ENCODE peak calls at places on chromosomes 5 and 9, in four cellular contexts. One of them, this sample, is unnamed.
A peak's percentile ranks its signal among the peaks of the same experiment; 100 is the strongest.

GRCh38 chr5:4361626-4362281 is 766.1 kb downstream of the IRX1 start:
- DNase-seq in bronchial epithelial cell: no peak
- DNase-seq in upper lobe of right lung: no peak
- DNase-seq in osteocyte: no peak
- DNase-seq in this sample: no peak

GRCh38 chr9:73806876-73807275 is 655.2 kb downstream of the ANXA1 start:
- DNase-seq in bronchial epithelial cell: no peak
- DNase-seq in upper lobe of right lung: no peak
- DNase-seq in osteocyte: no peak
- DNase-seq in this sample: no peak

GRCh38 chr5:97070234-97070633 is 72.2 kb downstream of the LIX1 start:
- DNase-seq in bronchial epithelial cell: no peak
- DNase-seq in upper lobe of right lung: no peak
- DNase-seq in osteocyte: no peak
- DNase-seq in this sample: no peak

GRCh38 chr5:63794296-63794695 is 167.9 kb downstream of the HTR1A start:
- DNase-seq in bronchial epithelial cell: peak; percentile 51
- DNase-seq in upper lobe of right lung: no peak
- DNase-seq in osteocyte: no peak
- DNase-seq in this sample: no peak

GRCh38 chr9:16954032-16954431 is 83.6 kb upstream of the BNC2 start:
- DNase-seq in bronchial epithelial cell: no peak
- DNase-seq in upper lobe of right lung: no peak
- DNase-seq in osteocyte: no peak
- DNase-seq in this sample: no peak

GRCh38 chr9:95572370-95573151 is 55.8 kb upstream of the PTCH1 start:
- DNase-seq in bronchial epithelial cell: no peak
- DNase-seq in upper lobe of right lung: no peak
- DNase-seq in osteocyte: no peak
- DNase-seq in this sample: no peak

GRCh38 chr5:337565-338130 is 16.1 kb downstream of the AHRR start:
- DNase-seq in bronchial epithelial cell: peak; percentile 54
- DNase-seq in upper lobe of right lung: no peak
- DNase-seq in osteocyte: peak; percentile 64
- DNase-seq in this sample: no peak

GRCh38 chr9:15253197-15253596 is 53.8 kb downstream of the TTC39B start:
- DNase-seq in bronchial epithelial cell: no peak
- DNase-seq in upper lobe of right lung: no peak
- DNase-seq in osteocyte: no peak
- DNase-seq in this sample: no peak

GRCh38 chr9:134049772-134050588 is 17.8 kb downstream of the BRD3 start:
- DNase-seq in bronchial epithelial cell: no peak
- DNase-seq in upper lobe of right lung: no peak
- DNase-seq in osteocyte: no peak
- DNase-seq in this sample: no peak

GRCh38 chr9:87445646-87446045 is 52.0 kb upstream of the DAPK1 start:
- DNase-seq in bronchial epithelial cell: peak; percentile 8
- DNase-seq in upper lobe of right lung: no peak
- DNase-seq in osteocyte: no peak
- DNase-seq in this sample: no peak

DNA sequence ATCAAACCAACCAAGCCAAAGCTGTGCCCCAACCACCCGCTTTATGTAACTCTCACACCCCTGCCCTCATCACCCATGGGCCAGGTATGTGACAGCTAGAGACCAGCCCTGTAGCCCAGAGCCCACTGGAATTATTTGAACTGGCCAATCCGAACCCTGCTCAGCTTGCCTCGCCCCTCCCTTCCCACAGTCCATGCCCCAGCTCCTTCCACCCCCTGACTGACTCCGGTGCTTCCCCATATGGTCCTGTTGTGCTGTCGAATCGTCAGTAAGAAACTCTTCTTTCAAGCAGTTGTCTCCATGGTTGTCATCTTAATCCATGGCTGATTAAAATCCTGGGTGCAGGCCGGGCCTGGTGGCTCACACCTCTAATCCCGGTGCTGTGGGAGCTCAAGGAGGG is 118.5 kb downstream of the COL23A1 start:
- DNase-seq in bronchial epithelial cell: no peak
- DNase-seq in upper lobe of right lung: no peak
- DNase-seq in osteocyte: no peak
- DNase-seq in this sample: no peak
- TF ChIP-seq CTCF in bronchial epithelial cell: no peak
- TF ChIP-seq CTCF in upper lobe of right lung: no peak
- TF ChIP-seq CTCF in osteocyte: no peak
- TF ChIP-seq CTCF in this sample: no peak

GRCh38 chr9:89705651-89706050 is 100.8 kb downstream of the GADD45G start:
- DNase-seq in bronchial epithelial cell: no peak
- DNase-seq in upper lobe of right lung: no peak
- DNase-seq in osteocyte: no peak
- DNase-seq in this sample: no peak
- TF ChIP-seq CTCF in bronchial epithelial cell: no peak
- TF ChIP-seq CTCF in upper lobe of right lung: no peak
- TF ChIP-seq CTCF in osteocyte: no peak
- TF ChIP-seq CTCF in this sample: no peak

GRCh38 chr5:117318528-117318927 is 743.9 kb upstream of the SEMA6A start:
- DNase-seq in bronchial epithelial cell: peak; percentile 7
- DNase-seq in upper lobe of right lung: no peak
- DNase-seq in osteocyte: no peak
- DNase-seq in this sample: no peak
- TF ChIP-seq CTCF in bronchial epithelial cell: no peak
- TF ChIP-seq CTCF in upper lobe of right lung: no peak
- TF ChIP-seq CTCF in osteocyte: no peak
- TF ChIP-seq CTCF in this sample: peak; percentile 32

DNA sequence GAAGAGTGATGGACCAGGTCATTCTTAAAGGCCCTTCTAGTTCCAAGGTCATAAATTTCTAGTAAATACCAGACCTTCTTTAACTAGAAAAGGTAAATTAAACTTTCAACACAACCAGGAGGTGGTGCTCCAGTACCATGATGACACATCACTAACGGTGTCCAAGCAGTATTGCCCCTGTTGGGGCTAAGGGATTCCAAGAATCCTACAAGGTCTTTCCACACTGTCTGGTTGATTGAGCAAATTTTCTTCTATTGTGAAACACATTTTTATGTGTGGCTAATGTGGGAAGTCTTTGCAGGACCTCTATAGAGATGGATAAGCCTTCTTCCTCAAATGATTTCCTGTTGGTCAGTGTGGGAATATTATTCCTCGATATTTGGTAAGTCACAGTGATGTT is 459.6 kb upstream of the PAPPA start:
- DNase-seq in bronchial epithelial cell: peak; percentile 67
- DNase-seq in upper lobe of right lung: no peak
- DNase-seq in osteocyte: no peak
- DNase-seq in this sample: no peak
- TF ChIP-seq CTCF in bronchial epithelial cell: peak; percentile 33
- TF ChIP-seq CTCF in upper lobe of right lung: peak; percentile 19
- TF ChIP-seq CTCF in osteocyte: peak; percentile 66
- TF ChIP-seq CTCF in this sample: peak; percentile 87

DNA sequence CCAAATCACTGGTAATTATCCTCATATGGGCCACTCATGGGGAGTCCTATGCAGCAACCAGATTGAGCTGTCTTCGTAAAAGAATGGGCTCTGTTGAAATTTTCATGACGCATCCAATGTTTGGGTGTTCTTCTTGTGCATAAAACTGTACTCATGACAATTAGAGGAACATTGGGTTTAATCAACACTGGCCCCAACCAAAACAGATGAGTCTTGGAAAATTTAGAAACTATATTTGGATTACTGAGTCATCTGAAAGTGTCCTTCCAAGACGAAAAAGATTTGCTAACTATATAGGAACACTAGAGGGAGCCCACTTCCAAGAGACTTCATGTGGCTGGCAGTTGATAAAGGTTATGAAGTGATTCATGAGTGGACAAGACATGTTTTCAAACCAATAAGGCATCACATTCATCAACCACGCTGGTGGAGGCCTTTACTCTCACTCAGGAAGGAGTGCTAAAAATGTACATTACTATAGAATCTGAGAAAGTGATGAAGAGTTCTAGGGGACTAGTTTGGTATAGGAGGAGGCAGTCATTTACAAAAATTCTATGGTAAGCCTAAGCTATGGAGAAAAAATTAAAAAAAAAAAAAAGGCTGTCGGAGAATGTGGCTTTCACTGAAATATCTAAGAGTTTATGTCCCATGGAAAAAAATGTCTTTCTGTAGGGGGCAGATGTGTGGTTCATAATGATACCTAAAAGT is 313.5 kb downstream of the PRDM9 start:
- DNase-seq in bronchial epithelial cell: peak; percentile 53
- DNase-seq in upper lobe of right lung: no peak
- DNase-seq in osteocyte: no peak
- DNase-seq in this sample: no peak
- TF ChIP-seq CTCF in bronchial epithelial cell: peak; percentile 40
- TF ChIP-seq CTCF in upper lobe of right lung: peak; percentile 32
- TF ChIP-seq CTCF in osteocyte: peak; percentile 61
- TF ChIP-seq CTCF in this sample: peak; percentile 81